ENCODE peak calls at places on chromosome 15, in nine cellular contexts. K, N, F, Z, L, S, V, P and M are unnamed samples.

GRCh38 chr15:57138260-57138895 is 219.9 kb downstream of the TCF12 start:
- DNase-seq in Z (peak; percentile 31), N (no peak), K (peak; percentile 80), S (peak; percentile 51), P (peak; percentile 51), F (no peak), L (peak; percentile 71), V (no peak), M (peak; percentile 19)

GRCh38 chr15:65245096-65245849 is 34.0 kb upstream of the CILP start:
- DNase-seq in K (peak; percentile 27), F (no peak), S (no peak), P (peak; percentile 53), Z (no peak), V (no peak), L (peak; percentile 73), N (peak; percentile 47), M (no peak)

GRCh38 chr15:101126618-101127502 is 125.0 kb downstream of the CHSY1 start:
- DNase-seq in K (peak; percentile 80), P (no peak), Z (no peak), S (no peak), V (no peak), L (no peak), F (no peak), N (no peak), M (no peak)

GRCh38 chr15:68616397-68616796 is 37.6 kb downstream of the CORO2B start:
- DNase-seq in V (no peak), S (no peak), Z (no peak), K (no peak), N (no peak), P (no peak), L (no peak), F (no peak), M (no peak)

GRCh38 chr15:61715082-61715481 is 345.2 kb downstream of the VPS13C start:
- DNase-seq in V (no peak), K (peak; percentile 69), L (peak; percentile 21), S (no peak), F (no peak), Z (peak; percentile 42), N (no peak), P (no peak), M (no peak)

GRCh38 chr15:90097475-90097874 is 4.8 kb downstream of the IDH2 start:
- DNase-seq in F (no peak), K (no peak), Z (no peak), S (no peak), N (no peak), V (no peak), P (no peak), L (no peak), M (no peak)

GRCh38 chr15:99442268-99442897 is 123.4 kb upstream of the MEF2A start:
- DNase-seq in V (peak; percentile 91), P (peak; percentile 81), Z (peak; percentile 71), S (no peak), L (peak; percentile 80), K (peak; percentile 86), N (peak; percentile 44), F (peak; percentile 82), M (no peak)

GRCh38 chr15:72495007-72495406 is 20.9 kb downstream of the ARIH1 start:
- DNase-seq in P (no peak), V (no peak), F (no peak), L (no peak), N (no peak), Z (no peak), S (no peak), K (no peak), M (no peak)

GRCh38 chr15:77768107-77768506 is 135.4 kb upstream of the LINGO1 start:
- DNase-seq in F (no peak), V (no peak), K (no peak), S (peak; percentile 38), Z (no peak), N (no peak), L (no peak), P (no peak), M (no peak)

GRCh38 chr15:67836134-67836455 is 3.8 kb downstream of the RNU6-1 start:
- DNase-seq in S (peak; percentile 47), N (peak; percentile 32), F (no peak), K (no peak), Z (no peak), L (no peak), V (no peak), P (no peak), M (no peak)

GRCh38 chr15:99564221-99565030 is 1.4 kb upstream of the MEF2A start:
- DNase-seq in K (peak; percentile 60), P (no peak), L (peak; percentile 35), F (no peak), N (peak; percentile 58), V (no peak), Z (no peak), S (no peak), M (no peak)

GRCh38 chr15:84947947-84948830 is 33.5 kb upstream of the PDE8A start:
- DNase-seq in S (no peak), V (peak; percentile 85), L (no peak), K (peak; percentile 91), F (peak; percentile 82), P (peak; percentile 93), N (no peak), Z (no peak), M (no peak)

GRCh38 chr15:72179950-72180581 is 17.5 kb downstream of the GRAMD2A start:
- DNase-seq in Z (no peak), S (no peak), F (no peak), L (no peak), K (no peak), P (no peak), N (no peak), V (no peak), M (no peak)

GRCh38 chr15:64574220-64574994 is 114.0 kb downstream of the ZNF609 start:
- DNase-seq in S (no peak), V (no peak), P (peak; percentile 62), L (no peak), K (peak; percentile 47), F (no peak), Z (no peak), N (no peak), M (no peak)

GRCh38 chr15:29115093-29115991 is 154.3 kb downstream of the NSMCE3 start:
- DNase-seq in Z (no peak), S (peak; percentile 69), K (peak; percentile 16), L (peak; percentile 53), N (peak; percentile 33), F (no peak), P (no peak), V (no peak), M (peak; percentile 36)

GRCh38 chr15:73723146-73723545 is 30.0 kb downstream of the INSYN1 start:
- DNase-seq in Z (no peak), F (no peak), S (no peak), P (no peak), L (no peak), V (no peak), N (no peak), K (no peak), M (no peak)

GRCh38 chr15:41276821-41277220 is 45.8 kb downstream of the CHP1 start:
- DNase-seq in N (no peak), K (no peak), P (peak; percentile 13), L (no peak), F (no peak), S (no peak), V (no peak), Z (no peak), M (no peak)

GRCh38 chr15:36265422-36265821 is 314.0 kb upstream of the CDIN1 start:
- DNase-seq in L (no peak), K (no peak), P (no peak), N (no peak), S (no peak), F (no peak), Z (no peak), V (no peak), M (no peak)

DNA sequence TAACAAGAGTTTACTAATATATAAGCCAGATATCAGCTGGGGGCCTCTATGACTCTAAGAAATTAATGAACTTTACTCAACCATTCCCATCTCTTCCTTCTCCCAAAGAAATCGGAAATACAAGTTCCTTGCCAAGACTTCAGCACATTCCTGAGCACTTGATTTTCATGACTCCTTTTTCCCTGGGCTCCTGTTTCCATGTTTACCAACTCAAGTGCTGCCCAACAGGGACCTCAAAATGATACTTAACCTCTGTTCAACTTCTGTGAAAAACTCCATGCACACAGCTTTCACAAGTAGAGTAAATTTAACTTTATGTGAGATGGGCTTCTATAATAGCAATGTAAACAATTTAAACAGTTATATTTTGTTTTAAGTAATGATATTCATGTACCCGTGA is 315.8 kb upstream of the CDIN1 start:
- DNase-seq in K (no peak), L (no peak), F (no peak), S (no peak), Z (no peak), P (no peak), V (no peak), N (no peak), M (no peak)
- TF ChIP-seq CTCF in K (no peak), L (no peak), F (no peak), S (no peak), Z (no peak), P (no peak), V (no peak), N (no peak), M (no peak)

GRCh38 chr15:47124430-47125102 is 592.7 kb upstream of the SEMA6D start:
- DNase-seq in K (no peak), L (no peak), N (no peak), Z (no peak), F (no peak), V (no peak), S (no peak), P (no peak), M (no peak)

GRCh38 chr15:47116698-47117097 is 600.6 kb upstream of the SEMA6D start:
- DNase-seq in K (no peak), Z (no peak), P (no peak), L (no peak), V (no peak), S (no peak), F (no peak), N (no peak), M (no peak)

GRCh38 chr15:47119349-47119748 is 598.0 kb upstream of the SEMA6D start:
- DNase-seq in K (no peak), P (no peak), Z (no peak), N (no peak), F (no peak), V (no peak), S (no peak), L (no peak), M (no peak)
- TF ChIP-seq CTCF in K (no peak), P (no peak), Z (no peak), N (no peak), F (no peak), V (no peak), S (no peak), L (no peak), M (no peak)

GRCh38 chr15:79164043-79164442 is 73.5 kb upstream of the RASGRF1 start:
- DNase-seq in S (no peak), N (no peak), K (no peak), V (peak; percentile 7), P (no peak), Z (no peak), L (no peak), F (no peak), M (no peak)
- TF ChIP-seq CTCF in S (no peak), N (no peak), K (no peak), V (no peak), P (no peak), Z (no peak), L (no peak), F (no peak), M (no peak)

DNA sequence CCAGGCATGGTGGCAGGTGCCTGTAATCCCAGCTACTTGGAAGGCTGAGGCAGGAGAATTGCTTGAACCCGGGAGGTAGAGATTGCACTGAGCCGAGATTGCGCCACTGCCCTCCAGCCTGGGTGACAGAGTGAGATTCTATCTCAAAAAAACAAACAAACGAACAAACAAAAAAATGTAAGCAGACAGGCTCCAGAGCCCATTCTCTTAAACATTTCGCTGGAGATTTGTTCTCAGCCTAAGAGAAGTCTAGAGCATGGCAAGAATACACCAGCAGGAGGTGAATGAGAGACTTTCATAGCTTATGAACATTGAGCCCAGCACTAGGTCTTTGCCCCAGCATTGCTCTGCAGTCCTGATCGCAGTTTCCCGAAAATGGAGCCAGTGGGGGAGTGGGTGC is 329.4 kb upstream of the TLE3 start:
- DNase-seq in F (no peak), K (no peak), P (no peak), Z (no peak), V (no peak), S (no peak), N (no peak), L (no peak), M (no peak)
- TF ChIP-seq CTCF in F (no peak), K (no peak), P (no peak), Z (no peak), V (no peak), S (no peak), N (no peak), L (no peak), M (no peak)